ENCODE peak calls at places on chromosomes 3 and 15, in ten cellular contexts. C is neural progenitor cell; F is mammary epithelial cell; A is suprapubic skin; P is CD8-positive, alpha-beta memory T cell; Y is IMR-90; H is body of pancreas; S is transverse colon; U is Peyer's patch; G is GM23248. D is an unnamed sample.
A peak's percentile ranks its signal among the peaks of the same experiment; 100 is the strongest.

GRCh38 chr3:27643355-27643754 is 78.8 kb downstream of the EOMES start:
- DNase-seq in C (no peak), F (peak; percentile 46), A (no peak), P (no peak), Y (peak; percentile 25), H (no peak), S (no peak), U (no peak), G (peak; percentile 38), D (no peak)

GRCh38 chr3:114584734-114585371 is 291.0 kb downstream of the TIGIT start:
- DNase-seq in C (no peak), F (peak; percentile 28), A (no peak), P (no peak), Y (no peak), H (no peak), S (no peak), U (no peak), G (no peak), D (no peak)

GRCh38 chr3:47413751-47414150 is 32.9 kb downstream of the PTPN23 start:
- DNase-seq in C (no peak), F (no peak), A (no peak), P (no peak), Y (no peak), H (no peak), S (no peak), U (no peak), G (no peak), D (no peak)

GRCh38 chr15:40770147-40770721 is 454 bp downstream of the C15orf62 start:
- DNase-seq in C (no peak), F (no peak), A (no peak), P (no peak), Y (no peak), H (no peak), S (peak; percentile 51), U (peak; percentile 69), G (no peak), D (peak; percentile 52)

GRCh38 chr15:73322665-73323373 is 45.9 kb downstream of the HCN4 start:
- DNase-seq in C (no peak), F (no peak), A (no peak), P (no peak), Y (no peak), H (no peak), S (no peak), U (no peak), G (no peak), D (no peak)

GRCh38 chr3:181210275-181210674 is 220.7 kb upstream of the DNAJC19 start:
- DNase-seq in C (peak; percentile 44), F (peak; percentile 2), A (no peak), P (no peak), Y (peak; percentile 15), H (no peak), S (no peak), U (no peak), G (peak; percentile 44), D (no peak)

GRCh38 chr15:36575266-36575665 is 4.2 kb upstream of the CDIN1 start:
- DNase-seq in C (no peak), F (no peak), A (no peak), P (no peak), Y (no peak), H (no peak), S (no peak), U (no peak), G (no peak), D (no peak)

GRCh38 chr3:116446037-116446436 is 750 bp upstream of the LSAMP start:
- DNase-seq in C (no peak), F (no peak), A (no peak), P (no peak), Y (no peak), H (no peak), S (no peak), U (no peak), G (no peak), D (no peak)

GRCh38 chr3:126952261-126952982 is 30.5 kb upstream of the PLXNA1 start:
- DNase-seq in C (no peak), F (no peak), A (no peak), P (no peak), Y (no peak), H (no peak), S (no peak), U (peak; percentile 17), G (no peak), D (no peak)

GRCh38 chr3:126956361-126956760 is 26.6 kb upstream of the PLXNA1 start:
- DNase-seq in C (no peak), F (no peak), A (no peak), P (no peak), Y (no peak), H (no peak), S (no peak), U (peak; percentile 36), G (no peak), D (no peak)

GRCh38 chr3:126955004-126955790 is 27.7 kb upstream of the PLXNA1 start:
- DNase-seq in C (no peak), F (no peak), A (no peak), P (no peak), Y (no peak), H (no peak), S (no peak), U (peak; percentile 45), G (no peak), D (no peak)

GRCh38 chr3:126952983-126953660 is 29.8 kb upstream of the PLXNA1 start:
- DNase-seq in C (no peak), F (no peak), A (no peak), P (no peak), Y (no peak), H (no peak), S (no peak), U (peak; percentile 37), G (no peak), D (no peak)

DNA sequence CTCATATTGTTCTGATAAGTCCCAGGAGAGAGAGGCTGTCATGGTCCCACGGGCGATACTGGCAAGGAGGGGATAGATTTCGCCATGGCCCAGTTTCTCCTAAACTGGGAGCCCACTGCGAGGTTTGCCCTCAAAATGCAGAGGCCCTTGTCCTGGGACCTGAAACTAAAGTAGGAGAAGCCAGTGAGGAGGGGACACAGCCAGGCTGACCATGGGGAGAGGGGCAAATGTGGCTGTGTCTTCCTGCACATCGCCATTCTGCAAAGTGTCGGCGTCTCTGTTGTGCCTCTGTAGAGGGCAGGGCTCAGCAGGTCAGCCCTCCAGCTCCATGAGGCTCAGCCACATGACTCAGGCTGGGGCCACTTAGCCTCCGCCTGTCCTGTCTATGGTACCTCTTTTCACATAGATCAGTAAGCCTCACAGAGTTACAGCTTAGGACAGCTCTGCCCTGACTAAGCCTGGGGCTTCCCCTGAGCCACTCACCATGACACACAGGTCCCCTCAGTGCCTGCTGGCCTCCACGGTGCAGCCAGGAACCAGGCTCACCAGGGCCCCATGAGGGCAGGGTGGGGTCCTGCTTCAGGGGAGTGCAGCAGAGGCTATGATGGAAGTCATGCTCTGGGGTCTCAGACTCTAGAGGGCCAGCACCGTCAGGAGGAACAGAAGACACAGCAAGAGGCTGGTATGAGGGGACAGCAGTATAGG is 28.6 kb upstream of the PLXNA1 start:
- DNase-seq in C (no peak), F (no peak), A (no peak), P (no peak), Y (peak; percentile 25), H (no peak), S (no peak), U (peak; percentile 42), G (peak; percentile 35), D (no peak)
- H3K4me1 ChIP-seq in C (no peaks in the 10 kb centered on the region), F (peaks cover 12% of the 10 kb centered on the region), A (peaks cover 42% of the 10 kb centered on the region), P (no peaks in the 10 kb centered on the region), Y (no peaks in the 10 kb centered on the region), H (no peaks in the 10 kb centered on the region), S (no peaks in the 10 kb centered on the region), U (no peaks in the 10 kb centered on the region), G (no peaks in the 10 kb centered on the region), D (no peaks in the 10 kb centered on the region)

GRCh38 chr3:30639937-30640336 is 33.5 kb downstream of the TGFBR2 start:
- DNase-seq in C (no peak), F (no peak), A (no peak), P (no peak), Y (no peak), H (no peak), S (no peak), U (no peak), G (no peak), D (no peak)
- H3K4me1 ChIP-seq in C (peaks cover 2% of the 10 kb centered on the region), F (peaks cover 13% of the 10 kb centered on the region), A (peaks cover 66% of the 10 kb centered on the region), P (peaks cover 100% of the 10 kb centered on the region), Y (peaks cover 16% of the 10 kb centered on the region), H (peaks cover 46% of the 10 kb centered on the region), S (peaks cover 52% of the 10 kb centered on the region), U (peaks cover 4% of the 10 kb centered on the region), G (peaks cover 27% of the 10 kb centered on the region), D (peaks cover 21% of the 10 kb centered on the region)

DNA sequence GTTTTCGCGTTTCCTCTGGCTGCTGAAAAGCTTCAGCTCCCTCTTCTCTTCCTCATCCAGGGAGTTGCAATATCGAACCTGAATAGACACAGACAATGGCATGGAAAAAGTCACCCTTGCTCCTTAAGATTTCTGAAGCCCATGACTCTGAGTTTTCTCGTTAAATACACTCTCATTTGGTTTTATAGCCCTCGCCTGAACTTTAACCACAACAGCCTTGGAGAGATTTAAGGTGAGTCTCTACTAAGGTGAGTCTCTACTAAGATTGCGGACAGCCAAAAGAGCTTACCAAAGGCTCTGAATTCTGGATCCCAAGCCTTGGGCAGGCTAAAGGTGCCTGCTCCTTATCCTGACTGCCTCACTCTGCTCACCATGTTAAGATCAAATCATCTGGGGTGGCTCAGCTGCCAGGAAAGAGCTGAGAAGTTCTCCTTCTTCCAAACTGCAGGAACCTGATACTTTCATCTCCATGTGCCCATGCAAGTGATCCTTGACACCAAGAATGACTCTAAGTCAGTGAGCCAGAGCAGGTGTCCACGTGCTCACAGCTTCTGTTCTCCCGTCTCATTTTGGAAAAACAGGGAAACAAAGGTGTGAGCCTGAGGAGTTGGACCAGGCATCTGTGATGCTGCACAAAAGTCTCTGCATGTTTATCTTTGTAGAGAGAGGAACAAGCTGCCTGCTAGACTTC is 65.1 kb downstream of the PRICKLE2 start:
- DNase-seq in C (no peak), F (no peak), A (no peak), P (no peak), Y (no peak), H (no peak), S (no peak), U (no peak), G (no peak), D (no peak)
- H3K4me1 ChIP-seq in C (peaks cover 37% of the 10 kb centered on the region), F (peaks cover 50% of the 10 kb centered on the region), A (peaks cover 66% of the 10 kb centered on the region), P (no peaks in the 10 kb centered on the region), Y (peaks cover 12% of the 10 kb centered on the region), H (peaks cover 5% of the 10 kb centered on the region), S (peaks cover 21% of the 10 kb centered on the region), U (no peaks in the 10 kb centered on the region), G (peaks cover 28% of the 10 kb centered on the region), D (peaks cover 45% of the 10 kb centered on the region)

GRCh38 chr3:45120615-45121158 is 25.5 kb downstream of the CDCP1 start:
- DNase-seq in C (no peak), F (no peak), A (no peak), P (no peak), Y (no peak), H (no peak), S (no peak), U (no peak), G (no peak), D (no peak)

GRCh38 chr3:45124379-45124778 is 21.8 kb downstream of the CDCP1 start:
- DNase-seq in C (no peak), F (peak; percentile 90), A (no peak), P (no peak), Y (peak; percentile 94), H (no peak), S (no peak), U (no peak), G (peak; percentile 95), D (no peak)

GRCh38 chr3:45124956-45125355 is 21.2 kb downstream of the CDCP1 start:
- DNase-seq in C (no peak), F (no peak), A (no peak), P (no peak), Y (no peak), H (no peak), S (no peak), U (no peak), G (no peak), D (no peak)

GRCh38 chr3:45123841-45124269 is 22.3 kb downstream of the CDCP1 start:
- DNase-seq in C (peak; percentile 29), F (peak; percentile 98), A (no peak), P (no peak), Y (peak; percentile 91), H (no peak), S (no peak), U (no peak), G (peak; percentile 96), D (no peak)

DNA sequence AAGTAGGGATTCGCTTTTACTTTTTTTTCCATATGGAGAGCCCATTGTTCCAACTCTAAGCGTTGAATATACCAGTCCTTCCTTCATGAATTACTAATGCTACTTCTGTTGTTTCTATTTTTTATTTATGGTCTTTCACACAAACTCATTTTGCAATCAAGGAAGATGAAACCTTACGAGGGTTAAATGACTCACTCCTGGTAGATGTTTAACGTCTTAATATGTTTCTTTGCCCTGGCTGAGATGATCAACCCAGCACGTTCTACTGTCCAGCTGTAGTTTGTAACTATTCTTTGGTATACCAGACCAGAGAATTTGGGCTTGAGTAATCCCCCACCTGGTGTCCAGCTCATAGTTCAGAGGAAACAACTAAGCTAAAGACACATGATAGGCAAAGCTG is 23.1 kb downstream of the CDCP1 start:
- DNase-seq in C (no peak), F (peak; percentile 94), A (no peak), P (no peak), Y (peak; percentile 98), H (no peak), S (no peak), U (no peak), G (peak; percentile 95), D (no peak)
- H3K4me1 ChIP-seq in C (no peaks in the 10 kb centered on the region), F (peaks cover 87% of the 10 kb centered on the region), A (peaks cover 45% of the 10 kb centered on the region), P (peaks cover 12% of the 10 kb centered on the region), Y (peaks cover 42% of the 10 kb centered on the region), H (peaks cover 69% of the 10 kb centered on the region), S (peaks cover 83% of the 10 kb centered on the region), U (peaks cover 9% of the 10 kb centered on the region), G (peaks cover 48% of the 10 kb centered on the region), D (peaks cover 58% of the 10 kb centered on the region)

D was measured in mucosa of descending colon.